ENCODE peak calls at places on chromosomes 5 and 9, in seven cellular contexts. K, S, A, V, B, F and Z are unnamed samples.
A peak's percentile ranks its signal among the peaks of the same experiment; 100 is the strongest.

GRCh38 chr9:108775901-108776306 is 79.9 kb downstream of the ACTL7B start:
- DNase-seq in K (no peak), S (no peak), A (no peak), V (peak; percentile 32), B (no peak), F (peak; percentile 42), Z (no peak)

GRCh38 chr5:139903805-139904565 is 108.4 kb downstream of the PSD2 start:
- DNase-seq in K (no peak), S (no peak), A (no peak), V (peak; percentile 41), B (peak; percentile 47), F (no peak), Z (no peak)

GRCh38 chr5:124825250-124825982 is 79.0 kb upstream of the ZNF608 start:
- DNase-seq in K (no peak), S (no peak), A (no peak), V (no peak), B (no peak), F (no peak), Z (no peak)

GRCh38 chr5:38403407-38403806 is 145.0 kb downstream of the EGFLAM start:
- DNase-seq in K (no peak), S (peak; percentile 34), A (no peak), V (peak; percentile 29), B (no peak), F (no peak), Z (no peak)

GRCh38 chr5:88450239-88450638 is 181.6 kb upstream of the TMEM161B start:
- DNase-seq in K (no peak), S (no peak), A (no peak), V (no peak), B (no peak), F (no peak), Z (no peak)

GRCh38 chr9:79390077-79390673 is 181.6 kb upstream of the TLE4 start:
- DNase-seq in K (no peak), S (peak; percentile 25), A (no peak), V (peak; percentile 52), B (peak; percentile 51), F (no peak), Z (no peak)

GRCh38 chr9:90458485-90458884 is 184.1 kb downstream of the DIRAS2 start:
- DNase-seq in K (no peak), S (no peak), A (no peak), V (no peak), B (no peak), F (no peak), Z (no peak)

GRCh38 chr5:169091396-169091980 is 209.5 kb downstream of the SLIT3 start:
- DNase-seq in K (no peak), S (no peak), A (no peak), V (no peak), B (no peak), F (peak; percentile 31), Z (no peak)

GRCh38 chr5:140926903-140927573 is 939 bp downstream of the PCDHAC1 start:
- DNase-seq in K (peak; percentile 54), S (peak; percentile 8), A (no peak), V (peak; percentile 78), B (peak; percentile 37), F (no peak), Z (no peak)

GRCh38 chr5:27962201-27962600 is 923.8 kb upstream of the CDH9 start:
- DNase-seq in K (no peak), S (no peak), A (no peak), V (no peak), B (no peak), F (no peak), Z (no peak)

GRCh38 chr5:127812570-127812969 is 109.4 kb downstream of the CCDC192 start:
- DNase-seq in K (no peak), S (no peak), A (no peak), V (no peak), B (no peak), F (no peak), Z (no peak)

GRCh38 chr5:127806776-127807175 is 103.6 kb downstream of the CCDC192 start:
- DNase-seq in K (no peak), S (no peak), A (no peak), V (no peak), B (no peak), F (no peak), Z (no peak)

GRCh38 chr5:127810707-127811106 is 107.5 kb downstream of the CCDC192 start:
- DNase-seq in K (no peak), S (no peak), A (no peak), V (no peak), B (no peak), F (no peak), Z (no peak)

GRCh38 chr5:127813633-127814171 is 110.5 kb downstream of the CCDC192 start:
- DNase-seq in K (no peak), S (peak; percentile 72), A (no peak), V (peak; percentile 42), B (peak; percentile 87), F (no peak), Z (no peak)

GRCh38 chr5:127810014-127810413 is 106.8 kb downstream of the CCDC192 start:
- DNase-seq in K (no peak), S (no peak), A (no peak), V (no peak), B (no peak), F (no peak), Z (no peak)
- H3K4me3 ChIP-seq in K (no peak overlapping the region), S (no peak overlapping the region), A (no peak overlapping the region), V (no peak overlapping the region), B (no peak overlapping the region), F (no peak overlapping the region), Z (no peak overlapping the region)

GRCh38 chr5:57338849-57339340 is 143.7 kb downstream of the ACTBL2 start:
- DNase-seq in K (no peak), S (no peak), A (no peak), V (no peak), B (no peak), F (no peak), Z (no peak)
- H3K27ac ChIP-seq in K (no peak overlapping the region), S (no peak overlapping the region), A (no peak overlapping the region), V (no peak overlapping the region), B (no peak overlapping the region), F (no peak overlapping the region), Z (no peak overlapping the region)

DNA sequence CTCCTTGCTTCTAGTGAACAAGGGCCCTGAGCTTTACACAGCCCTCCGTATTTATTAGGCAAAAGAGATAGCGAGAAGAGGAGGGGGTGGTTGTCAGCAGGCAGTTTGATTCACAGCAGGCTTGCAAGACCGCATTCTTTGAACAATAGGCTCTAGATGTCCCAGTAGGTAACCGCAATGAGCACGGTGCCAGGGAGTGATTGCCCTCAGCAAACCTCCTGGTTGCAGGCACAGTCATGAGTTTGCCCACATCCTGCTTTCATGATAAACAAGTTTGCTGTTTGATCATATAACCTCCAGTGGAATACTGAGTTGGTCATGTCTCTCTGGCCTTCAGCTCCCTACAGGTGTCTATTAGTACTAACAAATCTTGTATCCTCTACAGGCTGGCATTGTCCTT is 66.1 kb downstream of the CACNA1B start:
- DNase-seq in K (no peak), S (no peak), A (no peak), V (no peak), B (no peak), F (no peak), Z (no peak)
- H3K9me3 ChIP-seq in K (peaks cover 20% of the 10 kb centered on the region), S (peaks cover under 1% of the 10 kb centered on the region), A (peaks cover 5% of the 10 kb centered on the region), V (peaks cover 43% of the 10 kb centered on the region), B (no peaks in the 10 kb centered on the region), F (no peaks in the 10 kb centered on the region), Z (peaks cover 10% of the 10 kb centered on the region)

DNA sequence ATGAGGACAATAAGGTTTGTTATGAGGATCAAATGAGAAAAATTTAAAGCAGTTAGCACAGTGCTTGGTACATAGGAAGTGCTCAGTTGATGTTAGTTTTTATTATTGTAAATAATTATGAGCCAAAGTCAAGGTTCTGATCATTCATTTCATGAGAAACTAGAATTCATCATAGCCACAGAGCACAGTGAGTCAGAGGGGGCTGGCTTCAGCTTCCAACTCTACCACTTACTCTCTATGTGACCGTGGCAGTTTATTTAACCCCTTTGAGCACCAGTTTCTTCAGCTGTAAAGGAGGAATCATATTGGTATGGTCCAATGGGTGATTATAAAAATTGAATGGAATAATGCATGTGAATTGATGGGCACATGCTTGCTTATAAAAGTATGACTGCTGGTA is 39.4 kb downstream of the KLHL3 start:
- DNase-seq in K (no peak), S (peak; percentile 15), A (no peak), V (peak; percentile 11), B (peak; percentile 53), F (no peak), Z (no peak)
- H3K4me3 ChIP-seq in K (no peak overlapping the region), S (no peak overlapping the region), A (no peak overlapping the region), V (no peak overlapping the region), B (no peak overlapping the region), F (no peak overlapping the region), Z (no peak overlapping the region)

GRCh38 chr9:131609116-131609830 is 64.0 kb downstream of the PRRT1B start:
- DNase-seq in K (no peak), S (peak; percentile 77), A (no peak), V (peak; percentile 68), B (peak; percentile 92), F (peak; percentile 77), Z (no peak)
- H3K27ac ChIP-seq in K (peak overlapping the region; percentile 68), S (peak overlapping the region; percentile 96), A (no peak overlapping the region), V (peak overlapping the region; percentile 90), B (peak overlapping the region; percentile 77), F (peak overlapping the region; percentile 86), Z (no peak overlapping the region)